ENCODE peak calls at places on chromosomes 6 and 20, in four cellular contexts. P is fibroblast of pulmonary artery, F is heart left ventricle, Q is fibroblast of lung. R is an unnamed sample.

GRCh38 chr6:168100803-168101095 is 21.7 kb upstream of the FRMD1 start:
- DNase-seq in P (no peak), F (peak), Q (no peak), R (no peak)

GRCh38 chr20:50279988-50280850 is 89.6 kb downstream of the CEBPB start:
- DNase-seq in P (no peak), F (no peak), Q (no peak), R (no peak)

GRCh38 chr20:62066983-62067433 is 1.3 kb upstream of the TAF4 start:
- DNase-seq in P (peak), F (no peak), Q (no peak), R (no peak)

GRCh38 chr6:165236326-165236725 is 73.1 kb downstream of the C6orf118 start:
- DNase-seq in P (no peak), F (no peak), Q (no peak), R (no peak)

GRCh38 chr6:66556936-66557335 is 849.9 kb upstream of the EYS start:
- DNase-seq in P (peak), F (no peak), Q (no peak), R (no peak)

GRCh38 chr6:107670792-107671199 is 153.3 kb downstream of the SCML4 start:
- DNase-seq in P (peak), F (no peak), Q (peak), R (no peak)

GRCh38 chr6:41194386-41194785 is 6.6 kb downstream of the TREML2 start:
- DNase-seq in P (no peak), F (no peak), Q (no peak), R (no peak)

GRCh38 chr6:29947292-29947980 is 5.1 kb downstream of the HLA-A start:
- DNase-seq in P (no peak), F (no peak), Q (no peak), R (no peak)

GRCh38 chr6:105270511-105270910 is 90.7 kb upstream of the POPDC3 start:
- DNase-seq in P (no peak), F (no peak), Q (no peak), R (peak)

GRCh38 chr6:76817429-76817828 is 645.9 kb downstream of the HTR1B start:
- DNase-seq in P (no peak), F (no peak), Q (no peak), R (no peak)

GRCh38 chr6:76810286-76810685 is 653.0 kb downstream of the HTR1B start:
- DNase-seq in P (no peak), F (no peak), Q (no peak), R (no peak)

GRCh38 chr6:76818451-76818850 is 644.8 kb downstream of the HTR1B start:
- DNase-seq in P (no peak), F (no peak), Q (no peak), R (no peak)

DNA sequence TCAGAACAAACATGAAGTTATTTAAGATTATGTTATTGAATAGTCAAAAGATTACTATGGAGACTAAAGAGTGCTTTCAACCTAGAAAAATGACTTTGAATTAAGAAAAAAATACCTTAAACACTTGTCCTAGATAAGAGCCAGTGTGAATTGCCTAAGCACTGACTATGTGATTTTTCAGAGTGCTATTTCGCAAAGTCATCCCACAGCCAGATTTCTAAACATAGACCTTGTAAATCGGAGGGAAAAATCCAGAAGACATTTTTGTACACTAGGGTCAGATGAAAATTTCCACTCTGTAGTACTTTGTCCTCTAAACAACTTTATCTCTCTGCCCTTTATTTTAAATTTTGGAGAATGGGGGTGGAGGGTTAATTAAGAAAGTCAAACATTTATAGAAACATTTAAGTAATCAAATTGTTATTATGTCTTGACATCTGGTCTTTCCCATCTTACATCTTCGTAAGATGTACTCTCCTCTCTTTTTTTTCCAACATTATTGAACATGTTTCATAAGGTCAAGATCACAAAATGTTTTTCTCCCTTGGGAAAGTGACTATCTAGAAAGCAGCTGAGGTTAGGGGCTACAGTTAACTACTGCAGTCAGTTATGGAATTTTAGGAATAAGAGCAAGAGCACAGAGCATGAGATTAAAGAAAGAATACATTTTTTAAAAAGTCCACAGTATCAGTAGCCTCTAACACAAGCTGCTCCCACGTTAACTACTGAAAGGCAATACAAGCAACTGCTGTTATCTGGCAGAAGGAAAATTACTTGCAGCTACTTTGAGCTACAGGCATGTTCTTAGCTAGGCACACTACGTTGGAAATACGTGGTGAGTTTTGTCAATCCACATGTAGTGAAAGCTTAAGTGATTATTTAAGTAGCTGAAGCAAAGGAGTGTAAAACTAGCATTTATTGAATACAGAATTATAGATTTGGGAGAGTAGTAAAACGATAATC is 648.5 kb downstream of the HTR1B start:
- DNase-seq in P (peak), F (no peak), Q (no peak), R (no peak)
- H3K4me3 ChIP-seq in P (no peak), F (no peak), Q (no peak), R (no peak)

DNA sequence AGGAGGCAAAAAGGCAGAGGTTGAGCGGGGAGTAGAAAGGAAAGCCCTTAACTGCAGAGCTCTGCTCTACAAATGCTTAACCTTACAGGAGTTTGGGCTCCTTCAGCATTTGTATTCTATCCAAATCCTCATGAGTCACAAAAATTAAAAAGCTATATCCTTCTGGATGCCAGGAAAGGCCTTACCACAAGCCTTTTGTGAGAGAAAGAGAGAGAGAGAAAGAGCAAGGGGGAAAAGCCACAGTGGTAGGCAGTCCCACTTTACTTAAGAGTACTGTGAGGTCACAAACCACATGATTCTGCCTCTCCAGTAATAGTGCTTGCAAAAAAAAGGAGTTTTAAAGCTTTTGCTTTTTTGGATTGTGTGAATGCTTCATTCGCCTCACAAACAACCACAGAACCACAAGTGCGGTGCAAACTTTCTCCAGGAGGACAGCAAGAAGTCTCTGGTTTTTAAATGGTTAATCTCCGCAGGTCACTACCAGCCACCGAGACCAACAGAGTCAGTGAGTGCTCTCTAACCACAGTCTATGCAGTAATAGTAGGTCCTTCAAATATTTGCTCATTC is at the start of gene RUNX2:
- DNase-seq in P (peak), F (no peak), Q (peak), R (peak)
- H3K4me3 ChIP-seq in P (peak), F (peak), Q (no peak), R (peak)

GRCh38 chr20:12594410-12595130 is 414.2 kb upstream of the SPTLC3 start:
- DNase-seq in P (no peak), F (no peak), Q (no peak), R (no peak)
- H3K4me3 ChIP-seq in P (no peak), F (no peak), Q (no peak), R (no peak)

GRCh38 chr6:85127179-85127498 is 322.7 kb upstream of the NT5E start:
- DNase-seq in P (no peak), F (no peak), Q (no peak), R (no peak)
- H3K4me3 ChIP-seq in P (no peak), F (no peak), Q (no peak), R (no peak)

GRCh38 chr6:75608955-75609533 is 7.4 kb downstream of the SENP6 start:
- DNase-seq in P (no peak), F (no peak), Q (no peak), R (no peak)
- H3K4me3 ChIP-seq in P (no peak), F (no peak), Q (no peak), R (no peak)

GRCh38 chr6:35078896-35079295 is 62.2 kb downstream of the TCP11 start:
- DNase-seq in P (no peak), F (peak), Q (no peak), R (no peak)
- H3K4me3 ChIP-seq in P (no peak), F (no peak), Q (no peak), R (no peak)

DNA sequence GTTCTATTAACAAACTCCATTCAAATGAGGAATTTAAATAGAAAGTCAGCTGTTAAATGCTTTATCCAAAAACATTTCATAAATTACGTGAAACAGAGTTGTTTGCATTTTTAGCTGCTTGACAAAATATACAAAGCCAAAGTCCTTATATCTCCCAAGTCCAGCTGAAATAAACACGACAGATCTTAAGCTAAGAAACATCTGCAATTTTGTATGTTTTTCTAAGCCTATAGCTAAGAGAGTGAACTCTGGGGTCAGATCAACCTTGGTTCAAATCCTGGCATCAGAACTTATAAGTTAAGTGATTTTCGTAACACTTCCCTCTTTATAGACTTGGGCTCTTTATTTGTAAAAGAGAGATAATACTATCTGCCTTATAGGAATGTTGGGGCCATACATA is 176.7 kb downstream of the PTPRK start:
- DNase-seq in P (no peak), F (no peak), Q (no peak), R (no peak)
- H3K4me3 ChIP-seq in P (no peak), F (no peak), Q (no peak), R (no peak)